ENCODE peak calls at places on chromosomes 12 and 14, in four cellular contexts. T is cardiac muscle cell, S is substantia nigra, C is endodermal cell. U is an unnamed sample.

GRCh38 chr14:93316716-93317115 is 16.1 kb downstream of the BTBD7 start:
- DNase-seq in T (no peak), S (no peak), C (no peak), U (no peak)

GRCh38 chr12:15575797-15576560 is 213.2 kb downstream of the EPS8 start:
- DNase-seq in T (no peak), S (no peak), C (no peak), U (no peak)

GRCh38 chr12:55679691-55680090 is 28.0 kb downstream of the ITGA7 start:
- DNase-seq in T (no peak), S (no peak), C (no peak), U (no peak)

GRCh38 chr12:12521044-12521485 is 41.6 kb downstream of the DUSP16 start:
- DNase-seq in T (no peak), S (no peak), C (no peak), U (no peak)

GRCh38 chr12:22287776-22288621 is 46.5 kb downstream of the ST8SIA1 start:
- DNase-seq in T (no peak), S (no peak), C (peak; percentile 79), U (no peak)

GRCh38 chr14:94599656-94600004 is 12.6 kb upstream of the SERPINA3 start:
- DNase-seq in T (no peak), S (no peak), C (no peak), U (no peak)

GRCh38 chr12:51695241-51696010 is 104.4 kb downstream of the SCN8A start:
- DNase-seq in T (no peak), S (no peak), C (no peak), U (no peak)

GRCh38 chr14:91272341-91273272 is 28.1 kb upstream of the GPR68 start:
- DNase-seq in T (no peak), S (no peak), C (no peak), U (no peak)

GRCh38 chr14:84098261-84098660 is 1431.7 kb upstream of the FLRT2 start:
- DNase-seq in T (no peak), S (no peak), C (no peak), U (no peak)

GRCh38 chr14:28059254-28059653 is 707.3 kb upstream of the FOXG1 start:
- DNase-seq in T (no peak), S (no peak), C (no peak), U (no peak)

GRCh38 chr12:53695148-53696138 is 19.6 kb upstream of the ATP5MC2 start:
- DNase-seq in T (peak; percentile 38), S (no peak), C (peak; percentile 91), U (peak; percentile 53)

GRCh38 chr14:45810152-45810872 is 557.3 kb upstream of the MIS18BP1 start:
- DNase-seq in T (peak; percentile 35), S (no peak), C (peak; percentile 49), U (peak; percentile 9)

GRCh38 chr12:122981036-122981471 is 573 bp downstream of the ARL6IP4 start:
- DNase-seq in T (no peak), S (no peak), C (peak; percentile 83), U (peak; percentile 34)

GRCh38 chr14:72611506-72611905 is 282.4 kb downstream of the DPF3 start:
- DNase-seq in T (no peak), S (no peak), C (no peak), U (no peak)

GRCh38 chr14:30223385-30223785 is 295.7 kb upstream of the PRKD1 start:
- DNase-seq in T (no peak), S (no peak), C (peak; percentile 49), U (peak; percentile 92)

GRCh38 chr14:106694638-106695393 is 1168.4 kb downstream of the TMEM121 start:
- DNase-seq in T (no peak), S (no peak), C (no peak), U (no peak)

GRCh38 chr12:63353559-63353958 is 202.6 kb upstream of the AVPR1A start:
- DNase-seq in T (no peak), S (no peak), C (no peak), U (no peak)

GRCh38 chr12:26275313-26276257 is 80.2 kb downstream of the SSPN start:
- DNase-seq in T (no peak), S (no peak), C (no peak), U (no peak)

GRCh38 chr14:36553650-36554260 is 28.7 kb downstream of the NKX2-8 start:
- DNase-seq in T (peak; percentile 68), S (no peak), C (peak; percentile 54), U (no peak)

GRCh38 chr12:27828196-27828595 is 48.2 kb upstream of the MANSC4 start:
- DNase-seq in T (no peak), S (no peak), C (no peak), U (no peak)

GRCh38 chr14:84036863-84037262 is 1493.1 kb upstream of the FLRT2 start:
- DNase-seq in T (no peak), S (no peak), C (no peak), U (no peak)

GRCh38 chr14:77862154-77862783 is 62.4 kb downstream of the ADCK1 start:
- DNase-seq in T (peak; percentile 78), S (peak; percentile 39), C (peak; percentile 97), U (peak; percentile 54)

GRCh38 chr14:74574706-74575105 is 37.3 kb downstream of the LTBP2 start:
- DNase-seq in T (no peak), S (no peak), C (no peak), U (no peak)

GRCh38 chr12:120971299-120972180 is 6.8 kb upstream of the HNF1A start:
- DNase-seq in T (peak; percentile 66), S (no peak), C (peak; percentile 76), U (peak; percentile 86)

GRCh38 chr12:47748899-47749298 is 9.8 kb downstream of the RAPGEF3 start:
- DNase-seq in T (no peak), S (no peak), C (no peak), U (no peak)

GRCh38 chr12:98388126-98388525 is 127.3 kb upstream of the TMPO start:
- DNase-seq in T (no peak), S (no peak), C (no peak), U (no peak)

GRCh38 chr12:64461634-64462414 is 9.9 kb downstream of the TBK1 start:
- DNase-seq in T (no peak), S (no peak), C (no peak), U (peak; percentile 50)

GRCh38 chr14:104820669-104821228 is 19.8 kb downstream of the ZBTB42 start:
- DNase-seq in T (peak; percentile 80), S (no peak), C (peak; percentile 91), U (peak; percentile 48)

GRCh38 chr14:101905614-101906013 is 58.8 kb upstream of the DYNC1H1 start:
- DNase-seq in T (no peak), S (no peak), C (no peak), U (no peak)

GRCh38 chr12:51759695-51760094 is 88.8 kb downstream of the FIGNL2 start:
- DNase-seq in T (no peak), S (no peak), C (no peak), U (no peak)

GRCh38 chr14:21106506-21107359 is 5.9 kb downstream of the TMEM253 start:
- DNase-seq in T (peak; percentile 82), S (peak; percentile 24), C (peak; percentile 95), U (peak; percentile 84)

GRCh38 chr12:106106892-106107291 is 31.9 kb downstream of the NUAK1 start:
- DNase-seq in T (no peak), S (no peak), C (peak; percentile 75), U (peak; percentile 93)

GRCh38 chr12:106108187-106108816 is 30.5 kb downstream of the NUAK1 start:
- DNase-seq in T (no peak), S (no peak), C (peak; percentile 86), U (no peak)

GRCh38 chr12:106110626-106111300 is 28.0 kb downstream of the NUAK1 start:
- DNase-seq in T (no peak), S (no peak), C (no peak), U (no peak)

GRCh38 chr12:106107566-106107965 is 31.2 kb downstream of the NUAK1 start:
- DNase-seq in T (no peak), S (no peak), C (no peak), U (peak; percentile 85)

DNA sequence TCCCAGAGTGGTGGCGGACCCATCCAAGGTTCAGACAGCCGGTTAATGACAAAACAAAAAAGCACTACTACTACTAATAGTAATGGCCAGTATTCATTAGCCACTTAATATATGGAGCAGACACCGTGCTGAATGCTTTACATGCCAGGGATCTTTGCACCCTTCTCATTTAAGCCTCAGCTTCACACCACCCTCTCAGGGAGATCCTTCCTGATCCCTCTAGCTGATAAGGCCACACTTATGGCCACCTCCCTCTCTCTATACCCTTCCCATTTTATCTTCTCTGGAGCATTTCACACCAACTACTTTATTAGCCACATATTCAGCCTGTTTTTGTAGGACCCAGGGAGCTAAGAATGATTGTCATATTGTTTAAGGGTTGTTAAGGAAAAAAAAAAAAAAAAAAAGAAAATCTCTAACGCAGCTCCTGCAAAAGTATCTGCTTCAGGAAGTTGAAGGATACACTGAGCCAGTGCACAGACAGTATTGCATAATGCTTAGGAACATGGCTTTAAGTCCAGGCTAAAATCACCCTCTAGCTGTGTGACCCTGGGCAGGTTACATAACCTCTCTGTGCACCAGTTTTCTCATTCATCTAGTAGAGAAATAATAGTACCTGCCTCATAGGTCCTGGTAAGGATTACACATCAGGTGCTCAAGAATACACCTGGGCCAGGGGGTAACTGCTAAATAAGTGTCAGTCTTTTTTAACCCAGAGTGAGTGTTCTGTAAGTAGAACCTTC is 29.4 kb downstream of the NUAK1 start:
- DNase-seq in T (no peak), S (no peak), C (no peak), U (no peak)
- H3K27ac ChIP-seq in T (no peak overlapping the region), S (peak overlapping the region; percentile 47), C (peak overlapping the region; percentile 94), U (no peak overlapping the region)

GRCh38 chr14:34098985-34099349 is 148.1 kb upstream of the EGLN3 start:
- DNase-seq in T (no peak), S (no peak), C (no peak), U (no peak)
- H3K27ac ChIP-seq in T (no peak overlapping the region), S (no peak overlapping the region), C (no peak overlapping the region), U (no peak overlapping the region)

DNA sequence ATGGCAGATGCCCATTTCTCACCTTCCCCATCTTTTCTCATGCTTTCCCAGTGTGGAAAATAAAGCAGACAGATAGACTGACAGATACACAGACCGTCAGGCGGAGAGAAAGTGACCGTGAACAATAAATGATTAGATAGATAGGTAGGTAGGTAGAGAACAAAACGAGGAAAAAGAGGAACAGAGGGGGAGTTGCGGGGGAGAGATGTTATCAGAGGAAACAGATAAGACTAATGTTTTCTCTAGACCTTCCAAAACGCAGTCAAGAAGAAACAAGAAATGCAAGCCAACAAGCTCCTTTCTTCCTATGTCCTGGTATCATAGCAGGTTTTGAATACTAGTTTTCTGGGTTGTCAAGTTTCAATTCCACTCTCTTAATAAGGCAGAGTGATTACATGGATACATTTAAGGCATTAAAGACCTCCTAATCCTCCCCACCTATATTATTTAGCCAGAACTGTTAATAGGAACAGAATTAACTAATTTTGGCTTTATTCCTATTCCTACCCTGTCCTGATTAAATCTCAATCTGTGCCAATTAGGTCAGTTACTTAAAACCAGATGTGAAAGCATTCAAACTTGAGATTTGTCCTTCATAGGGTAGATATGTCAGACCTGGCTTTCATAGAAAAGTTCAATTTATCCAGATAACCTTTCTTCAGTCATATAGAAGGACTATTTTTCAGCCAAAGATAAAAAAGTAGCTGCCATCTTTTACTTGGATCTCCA is 89.0 kb upstream of the PTPRR start:
- DNase-seq in T (no peak), S (no peak), C (no peak), U (no peak)
- H3K27ac ChIP-seq in T (no peak overlapping the region), S (no peak overlapping the region), C (no peak overlapping the region), U (no peak overlapping the region)

DNA sequence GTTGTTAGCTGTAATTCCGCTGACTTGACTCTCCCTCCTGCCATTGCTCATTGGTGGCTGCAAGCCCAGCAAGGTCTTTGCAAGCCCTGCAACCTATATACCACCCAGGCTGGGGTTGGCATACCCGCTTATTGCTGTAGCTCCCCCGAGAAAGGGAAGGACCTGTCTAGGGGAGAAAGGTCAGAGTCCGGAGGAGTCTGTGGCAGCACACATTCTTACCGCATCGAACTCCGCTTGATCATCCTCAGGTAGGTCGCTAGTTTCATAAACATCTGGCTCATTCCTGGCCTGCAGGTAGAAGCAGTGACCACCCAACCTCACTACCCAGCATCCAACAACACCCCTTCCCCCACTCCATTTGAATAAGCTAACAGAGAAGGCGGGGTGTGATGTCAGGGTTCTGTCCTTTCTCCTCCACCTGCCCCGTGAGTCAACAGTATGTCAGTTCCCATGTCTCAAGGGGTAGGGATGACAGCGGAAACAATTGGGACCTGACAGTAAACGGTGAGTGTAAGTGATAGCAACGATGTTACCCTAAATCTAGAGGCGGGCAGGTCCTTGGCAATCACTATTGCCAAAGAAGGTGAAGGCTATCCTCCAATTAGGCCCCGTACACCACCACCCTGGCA is 1.1 kb downstream of the DCTN2 start:
- DNase-seq in T (no peak), S (no peak), C (peak; percentile 64), U (peak; percentile 18)
- H3K27ac ChIP-seq in T (no peak overlapping the region), S (peak overlapping the region; percentile 82), C (no peak overlapping the region), U (no peak overlapping the region)

U was measured in trophoblast cell.